ENCODE peak calls at places on chromosome 22, in six cellular contexts. A is thoracic aorta; Q is GM04503; F is stimulated activated CD8-positive, alpha-beta memory T cell treated with anti-CD3 and anti-CD28 coated beads, Interleukin-7, amount 100 ng/mL, for 1 hour; D is naive thymus-derived CD4-positive, alpha-beta T cell; B is A549. X is an unnamed sample.

GRCh38 chr22:50173221-50173982 is 2.9 kb downstream of the PANX2 start:
- DNase-seq in A (no peak), Q (no peak), F (no peak), D (no peak), B (no peak), X (no peak)

GRCh38 chr22:49825944-49826602 is 1.6 kb downstream of the BRD1 start:
- DNase-seq in A (no peak), Q (no peak), F (peak; percentile 40), D (peak; percentile 57), B (no peak), X (no peak)

GRCh38 chr22:27212081-27212480 is 554.7 kb downstream of the MIAT start:
- DNase-seq in A (no peak), Q (no peak), F (no peak), D (no peak), B (no peak), X (no peak)

GRCh38 chr22:44738347-44738715 is 14.0 kb upstream of the ARHGAP8 start:
- DNase-seq in A (no peak), Q (no peak), F (no peak), D (no peak), B (no peak), X (no peak)

GRCh38 chr22:38135133-38135706 is 24.7 kb upstream of the BAIAP2L2 start:
- DNase-seq in A (no peak), Q (peak; percentile 58), F (no peak), D (no peak), B (peak; percentile 48), X (no peak)

GRCh38 chr22:40714514-40714966 is 35.3 kb downstream of the MCHR1 start:
- DNase-seq in A (no peak), Q (no peak), F (no peak), D (no peak), B (no peak), X (no peak)

GRCh38 chr22:47967841-47968240 is 1205.4 kb downstream of the TBC1D22A start:
- DNase-seq in A (no peak), Q (no peak), F (no peak), D (no peak), B (no peak), X (no peak)

GRCh38 chr22:37234736-37235711 is 9.0 kb downstream of the RAC2 start:
- DNase-seq in A (no peak), Q (no peak), F (no peak), D (no peak), B (no peak), X (no peak)

X was measured in NCI-H1048.